ENCODE peak calls at places on chromosomes 7 and 10, in six cellular contexts. One of them, this sample, is unnamed. For H3K4me1, the result is how much of the 10 kb centered on the place peaks cover.

GRCh38 chr10:91796332-91797076 is 1.7 kb upstream of the TNKS2 start:
- DNase-seq in SK-N-SH: no peak
- DNase-seq in tibial artery: peak
- DNase-seq in A549: no peak
- DNase-seq in CD8-positive, alpha-beta T cell: peak
- DNase-seq in adrenal gland: peak
- DNase-seq in this sample: peak

GRCh38 chr10:29948971-29949370 is 110.4 kb downstream of the JCAD start:
- DNase-seq in SK-N-SH: no peak
- DNase-seq in tibial artery: no peak
- DNase-seq in A549: no peak
- DNase-seq in CD8-positive, alpha-beta T cell: no peak
- DNase-seq in adrenal gland: no peak
- DNase-seq in this sample: no peak

GRCh38 chr10:62386401-62387320 is 12.5 kb downstream of the ZNF365 start:
- DNase-seq in SK-N-SH: no peak
- DNase-seq in tibial artery: no peak
- DNase-seq in A549: no peak
- DNase-seq in CD8-positive, alpha-beta T cell: no peak
- DNase-seq in adrenal gland: no peak
- DNase-seq in this sample: no peak

GRCh38 chr10:25444266-25444665 is 269.5 kb downstream of the GPR158 start:
- DNase-seq in SK-N-SH: no peak
- DNase-seq in tibial artery: no peak
- DNase-seq in A549: no peak
- DNase-seq in CD8-positive, alpha-beta T cell: no peak
- DNase-seq in adrenal gland: no peak
- DNase-seq in this sample: no peak

GRCh38 chr10:44379907-44380306 is 5.0 kb downstream of the CXCL12 start:
- DNase-seq in SK-N-SH: no peak
- DNase-seq in tibial artery: no peak
- DNase-seq in A549: no peak
- DNase-seq in CD8-positive, alpha-beta T cell: no peak
- DNase-seq in adrenal gland: no peak
- DNase-seq in this sample: no peak

GRCh38 chr7:97187067-97187466 is 69.6 kb downstream of the SDHAF3 start:
- DNase-seq in SK-N-SH: no peak
- DNase-seq in tibial artery: no peak
- DNase-seq in A549: no peak
- DNase-seq in CD8-positive, alpha-beta T cell: no peak
- DNase-seq in adrenal gland: no peak
- DNase-seq in this sample: no peak

GRCh38 chr10:18880530-18880929 is 168.1 kb upstream of the MALRD1 start:
- DNase-seq in SK-N-SH: no peak
- DNase-seq in tibial artery: no peak
- DNase-seq in A549: no peak
- DNase-seq in CD8-positive, alpha-beta T cell: no peak
- DNase-seq in adrenal gland: no peak
- DNase-seq in this sample: no peak

GRCh38 chr7:120402801-120403200 is 129.8 kb downstream of the KCND2 start:
- DNase-seq in SK-N-SH: no peak
- DNase-seq in tibial artery: no peak
- DNase-seq in A549: no peak
- DNase-seq in CD8-positive, alpha-beta T cell: no peak
- DNase-seq in adrenal gland: no peak
- DNase-seq in this sample: no peak

GRCh38 chr10:50506861-50507573 is 116.7 kb downstream of the SGMS1 start:
- DNase-seq in SK-N-SH: no peak
- DNase-seq in tibial artery: no peak
- DNase-seq in A549: no peak
- DNase-seq in CD8-positive, alpha-beta T cell: no peak
- DNase-seq in adrenal gland: no peak
- DNase-seq in this sample: peak

GRCh38 chr7:45917658-45918057 is 3.4 kb downstream of the IGFBP3 start:
- DNase-seq in SK-N-SH: peak
- DNase-seq in tibial artery: peak
- DNase-seq in A549: peak
- DNase-seq in CD8-positive, alpha-beta T cell: peak
- DNase-seq in adrenal gland: peak
- DNase-seq in this sample: peak

GRCh38 chr10:130739757-130740145 is 571.8 kb downstream of the TCERG1L start:
- DNase-seq in SK-N-SH: no peak
- DNase-seq in tibial artery: no peak
- DNase-seq in A549: no peak
- DNase-seq in CD8-positive, alpha-beta T cell: no peak
- DNase-seq in adrenal gland: no peak
- DNase-seq in this sample: peak

GRCh38 chr7:123798527-123799188 is 46.3 kb upstream of the HYAL4 start:
- DNase-seq in SK-N-SH: no peak
- DNase-seq in tibial artery: no peak
- DNase-seq in A549: no peak
- DNase-seq in CD8-positive, alpha-beta T cell: no peak
- DNase-seq in adrenal gland: no peak
- DNase-seq in this sample: no peak

GRCh38 chr7:102892631-102893278 is 20.0 kb upstream of the LRRC17 start:
- DNase-seq in SK-N-SH: no peak
- DNase-seq in tibial artery: no peak
- DNase-seq in A549: no peak
- DNase-seq in CD8-positive, alpha-beta T cell: no peak
- DNase-seq in adrenal gland: no peak
- DNase-seq in this sample: no peak

GRCh38 chr7:102230593-102230992 is 56.1 kb upstream of the SH2B2 start:
- DNase-seq in SK-N-SH: no peak
- DNase-seq in tibial artery: no peak
- DNase-seq in A549: no peak
- DNase-seq in CD8-positive, alpha-beta T cell: no peak
- DNase-seq in adrenal gland: no peak
- DNase-seq in this sample: no peak

GRCh38 chr7:136163333-136163732 is 186.2 kb upstream of the MTPN start:
- DNase-seq in SK-N-SH: no peak
- DNase-seq in tibial artery: no peak
- DNase-seq in A549: no peak
- DNase-seq in CD8-positive, alpha-beta T cell: no peak
- DNase-seq in adrenal gland: no peak
- DNase-seq in this sample: no peak

GRCh38 chr10:73873163-73873842 is 1.1 kb downstream of the CAMK2G start:
- DNase-seq in SK-N-SH: no peak
- DNase-seq in tibial artery: no peak
- DNase-seq in A549: no peak
- DNase-seq in CD8-positive, alpha-beta T cell: no peak
- DNase-seq in adrenal gland: no peak
- DNase-seq in this sample: no peak

GRCh38 chr10:114674321-114674720 is 16.2 kb upstream of the ABLIM1 start:
- DNase-seq in SK-N-SH: no peak
- DNase-seq in tibial artery: no peak
- DNase-seq in A549: no peak
- DNase-seq in CD8-positive, alpha-beta T cell: no peak
- DNase-seq in adrenal gland: no peak
- DNase-seq in this sample: no peak

GRCh38 chr10:78775891-78776290 is 292.9 kb upstream of the ZMIZ1 start:
- DNase-seq in SK-N-SH: no peak
- DNase-seq in tibial artery: no peak
- DNase-seq in A549: no peak
- DNase-seq in CD8-positive, alpha-beta T cell: no peak
- DNase-seq in adrenal gland: no peak
- DNase-seq in this sample: no peak

GRCh38 chr10:22615819-22616499 is 98.4 kb downstream of the PIP4K2A start:
- DNase-seq in SK-N-SH: no peak
- DNase-seq in tibial artery: peak
- DNase-seq in A549: no peak
- DNase-seq in CD8-positive, alpha-beta T cell: peak
- DNase-seq in adrenal gland: peak
- DNase-seq in this sample: no peak

GRCh38 chr7:75849573-75849972 is 29.3 kb upstream of the RHBDD2 start:
- DNase-seq in SK-N-SH: no peak
- DNase-seq in tibial artery: no peak
- DNase-seq in A549: no peak
- DNase-seq in CD8-positive, alpha-beta T cell: no peak
- DNase-seq in adrenal gland: no peak
- DNase-seq in this sample: no peak

GRCh38 chr10:62079885-62080559 is 178.5 kb downstream of the ARID5B start:
- DNase-seq in SK-N-SH: no peak
- DNase-seq in tibial artery: no peak
- DNase-seq in A549: no peak
- DNase-seq in CD8-positive, alpha-beta T cell: no peak
- DNase-seq in adrenal gland: no peak
- DNase-seq in this sample: no peak

GRCh38 chr10:31083765-31084184 is 52.1 kb upstream of the ZNF438 start:
- DNase-seq in SK-N-SH: peak
- DNase-seq in tibial artery: peak
- DNase-seq in A549: peak
- DNase-seq in CD8-positive, alpha-beta T cell: peak
- DNase-seq in adrenal gland: peak
- DNase-seq in this sample: no peak

GRCh38 chr10:93816123-93816747 is 58.5 kb downstream of the LGI1 start:
- DNase-seq in SK-N-SH: peak
- DNase-seq in tibial artery: peak
- DNase-seq in A549: peak
- DNase-seq in CD8-positive, alpha-beta T cell: peak
- DNase-seq in adrenal gland: peak
- DNase-seq in this sample: peak

GRCh38 chr7:47546171-47546570 is 35.7 kb downstream of the TNS3 start:
- DNase-seq in SK-N-SH: no peak
- DNase-seq in tibial artery: no peak
- DNase-seq in A549: no peak
- DNase-seq in CD8-positive, alpha-beta T cell: no peak
- DNase-seq in adrenal gland: no peak
- DNase-seq in this sample: no peak

GRCh38 chr7:96321041-96321669 is 743 bp downstream of the SLC25A13 start:
- DNase-seq in SK-N-SH: peak
- DNase-seq in tibial artery: peak
- DNase-seq in A549: peak
- DNase-seq in CD8-positive, alpha-beta T cell: no peak
- DNase-seq in adrenal gland: peak
- DNase-seq in this sample: peak

GRCh38 chr10:84341538-84341856 is 13.1 kb downstream of the CCSER2 start:
- DNase-seq in SK-N-SH: no peak
- DNase-seq in tibial artery: no peak
- DNase-seq in A549: no peak
- DNase-seq in CD8-positive, alpha-beta T cell: no peak
- DNase-seq in adrenal gland: no peak
- DNase-seq in this sample: no peak

GRCh38 chr10:119640875-119641526 is 10.2 kb upstream of the BAG3 start:
- DNase-seq in SK-N-SH: no peak
- DNase-seq in tibial artery: no peak
- DNase-seq in A549: no peak
- DNase-seq in CD8-positive, alpha-beta T cell: no peak
- DNase-seq in adrenal gland: no peak
- DNase-seq in this sample: no peak

GRCh38 chr10:119642556-119643111 is 8.5 kb upstream of the BAG3 start:
- DNase-seq in SK-N-SH: no peak
- DNase-seq in tibial artery: no peak
- DNase-seq in A549: no peak
- DNase-seq in CD8-positive, alpha-beta T cell: no peak
- DNase-seq in adrenal gland: no peak
- DNase-seq in this sample: no peak

GRCh38 chr10:119644994-119645393 is 6.2 kb upstream of the BAG3 start:
- DNase-seq in SK-N-SH: no peak
- DNase-seq in tibial artery: no peak
- DNase-seq in A549: no peak
- DNase-seq in CD8-positive, alpha-beta T cell: no peak
- DNase-seq in adrenal gland: no peak
- DNase-seq in this sample: no peak

GRCh38 chr10:119644215-119644826 is 6.9 kb upstream of the BAG3 start:
- DNase-seq in SK-N-SH: no peak
- DNase-seq in tibial artery: no peak
- DNase-seq in A549: no peak
- DNase-seq in CD8-positive, alpha-beta T cell: no peak
- DNase-seq in adrenal gland: peak
- DNase-seq in this sample: no peak

GRCh38 chr10:119643306-119644214 is 7.6 kb upstream of the BAG3 start:
- DNase-seq in SK-N-SH: no peak
- DNase-seq in tibial artery: peak
- DNase-seq in A549: no peak
- DNase-seq in CD8-positive, alpha-beta T cell: no peak
- DNase-seq in adrenal gland: peak
- DNase-seq in this sample: no peak
- TF ChIP-seq CTCF in SK-N-SH: peak
- TF ChIP-seq CTCF in tibial artery: no peak
- TF ChIP-seq CTCF in A549: no peak
- TF ChIP-seq CTCF in CD8-positive, alpha-beta T cell: no peak
- TF ChIP-seq CTCF in adrenal gland: no peak
- TF ChIP-seq CTCF in this sample: no peak

GRCh38 chr10:82861889-82862288 is 986.9 kb downstream of the NRG3 start:
- DNase-seq in SK-N-SH: no peak
- DNase-seq in tibial artery: no peak
- DNase-seq in A549: no peak
- DNase-seq in CD8-positive, alpha-beta T cell: no peak
- DNase-seq in adrenal gland: no peak
- DNase-seq in this sample: no peak
- H3K4me1 ChIP-seq in SK-N-SH: under half
- H3K4me1 ChIP-seq in tibial artery: under half
- H3K4me1 ChIP-seq in A549: under half
- H3K4me1 ChIP-seq in CD8-positive, alpha-beta T cell: under half
- H3K4me1 ChIP-seq in adrenal gland: under half
- H3K4me1 ChIP-seq in this sample: under half

DNA sequence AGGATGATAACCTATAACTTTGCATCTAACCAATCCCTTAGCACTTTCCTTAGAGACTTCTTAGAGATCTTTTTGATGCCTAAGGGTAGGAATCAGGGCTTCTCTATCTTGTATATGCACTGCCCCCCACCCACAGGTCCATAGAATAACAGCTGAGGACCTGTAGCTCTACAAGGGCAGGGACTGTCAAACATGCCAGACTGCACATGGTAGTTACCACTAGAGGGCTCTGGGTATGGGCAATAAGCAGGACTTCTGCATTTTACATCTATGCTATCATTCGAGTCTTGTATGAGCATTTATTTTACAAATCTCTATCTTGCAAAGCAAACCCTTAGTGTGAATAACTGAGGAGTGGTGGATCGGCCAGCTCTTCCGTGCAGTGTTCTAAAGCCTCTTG is 219.1 kb downstream of the WDR11 start:
- DNase-seq in SK-N-SH: no peak
- DNase-seq in tibial artery: no peak
- DNase-seq in A549: peak
- DNase-seq in CD8-positive, alpha-beta T cell: no peak
- DNase-seq in adrenal gland: no peak
- DNase-seq in this sample: no peak
- TF ChIP-seq CTCF in SK-N-SH: no peak
- TF ChIP-seq CTCF in tibial artery: no peak
- TF ChIP-seq CTCF in A549: peak
- TF ChIP-seq CTCF in CD8-positive, alpha-beta T cell: no peak
- TF ChIP-seq CTCF in adrenal gland: peak
- TF ChIP-seq CTCF in this sample: no peak

DNA sequence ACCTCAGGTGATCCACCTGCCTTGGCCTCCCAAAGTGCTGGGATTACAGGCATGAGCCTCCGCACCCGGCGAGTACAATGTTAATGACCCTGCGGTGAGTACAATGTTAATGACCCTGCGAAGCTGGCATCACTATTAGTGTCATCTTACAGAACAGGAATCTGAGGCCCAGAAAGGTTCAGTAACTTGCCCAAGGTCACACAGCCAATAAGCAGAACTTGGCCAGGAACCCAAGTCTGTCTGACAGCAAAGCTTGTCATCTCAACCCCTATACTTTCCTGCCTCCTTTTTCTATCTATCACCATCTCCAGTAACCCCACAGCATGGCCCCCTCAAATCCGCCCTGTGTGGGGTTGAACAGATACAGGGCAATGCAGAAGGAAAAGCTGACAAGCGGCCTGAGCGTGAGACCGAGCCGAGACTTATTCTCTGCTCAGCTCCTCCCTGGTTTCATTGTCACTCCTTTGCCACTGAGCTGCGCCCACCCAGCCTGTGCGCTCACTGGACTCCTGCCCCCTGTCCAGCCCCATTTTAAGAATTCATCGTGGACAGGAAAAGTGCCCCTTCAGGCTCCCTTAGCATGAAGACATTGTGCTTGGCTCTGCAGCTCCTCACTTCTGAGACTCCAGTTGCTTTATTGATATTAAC is 58.0 kb upstream of the LBX1 start:
- DNase-seq in SK-N-SH: no peak
- DNase-seq in tibial artery: no peak
- DNase-seq in A549: no peak
- DNase-seq in CD8-positive, alpha-beta T cell: no peak
- DNase-seq in adrenal gland: no peak
- DNase-seq in this sample: no peak
- H3K4me1 ChIP-seq in SK-N-SH: under half
- H3K4me1 ChIP-seq in tibial artery: under half
- H3K4me1 ChIP-seq in A549: under half
- H3K4me1 ChIP-seq in CD8-positive, alpha-beta T cell: under half
- H3K4me1 ChIP-seq in adrenal gland: under half
- H3K4me1 ChIP-seq in this sample: under half

This sample was measured in ovary.